ENCODE peak calls at places on chromosomes 13 and 19, in seven cellular contexts. E, P, N, R, Y, O and D are unnamed samples.

GRCh38 chr19:12773571-12773970 is 1.8 kb downstream of the HOOK2 start:
- DNase-seq in E (no peak), P (no peak), N (no peak), R (no peak), Y (peak), O (no peak), D (no peak)

GRCh38 chr13:72144625-72145024 is 277.6 kb upstream of the DACH1 start:
- DNase-seq in E (no peak), P (no peak), N (no peak), R (no peak), Y (no peak), O (no peak), D (no peak)

GRCh38 chr13:41694902-41695301 is 237.6 kb downstream of the RGCC start:
- DNase-seq in E (no peak), P (no peak), N (no peak), R (peak), Y (peak), O (no peak), D (peak)

GRCh38 chr19:10450853-10451609 is 30.7 kb downstream of the PDE4A start:
- DNase-seq in E (no peak), P (no peak), N (no peak), R (no peak), Y (no peak), O (no peak), D (no peak)

GRCh38 chr13:106981050-106981449 is 413.1 kb upstream of the ARGLU1 start:
- DNase-seq in E (no peak), P (no peak), N (no peak), R (no peak), Y (no peak), O (no peak), D (no peak)

GRCh38 chr19:5985098-5985783 is 7.3 kb upstream of the RANBP3 start:
- DNase-seq in E (no peak), P (no peak), N (no peak), R (peak), Y (no peak), O (no peak), D (peak)

GRCh38 chr13:110403315-110403714 is 96.2 kb downstream of the COL4A2 start:
- DNase-seq in E (no peak), P (no peak), N (no peak), R (no peak), Y (no peak), O (no peak), D (no peak)

GRCh38 chr19:35995655-35995993 is 636 bp downstream of the SDHAF1 start:
- DNase-seq in E (no peak), P (peak), N (no peak), R (no peak), Y (no peak), O (no peak), D (peak)

GRCh38 chr19:860481-861098 is 1.1 kb downstream of the CFD start:
- DNase-seq in E (peak), P (peak), N (peak), R (no peak), Y (no peak), O (no peak), D (no peak)

GRCh38 chr19:49710372-49710951 is 19.5 kb downstream of the CPT1C start:
- DNase-seq in E (no peak), P (no peak), N (no peak), R (peak), Y (no peak), O (no peak), D (peak)

GRCh38 chr13:80296638-80297037 is 44.3 kb downstream of the SPRY2 start:
- DNase-seq in E (no peak), P (no peak), N (no peak), R (no peak), Y (no peak), O (no peak), D (no peak)

GRCh38 chr13:35965226-35965927 is 165.8 kb downstream of the DCLK1 start:
- DNase-seq in E (no peak), P (no peak), N (no peak), R (no peak), Y (no peak), O (no peak), D (no peak)

GRCh38 chr19:1774999-1775772 is 21.9 kb downstream of the ONECUT3 start:
- DNase-seq in E (no peak), P (no peak), N (no peak), R (no peak), Y (no peak), O (no peak), D (peak)

GRCh38 chr13:28522871-28523270 is 27.9 kb upstream of the FLT1 start:
- DNase-seq in E (no peak), P (no peak), N (no peak), R (no peak), Y (no peak), O (no peak), D (no peak)

GRCh38 chr19:54430306-54431254 is 15.3 kb downstream of the TTYH1 start:
- DNase-seq in E (no peak), P (peak), N (peak), R (no peak), Y (no peak), O (no peak), D (peak)

GRCh38 chr19:55259540-55260210 is 858 bp upstream of the PPP6R1 start:
- DNase-seq in E (no peak), P (peak), N (no peak), R (no peak), Y (no peak), O (no peak), D (no peak)

GRCh38 chr19:39827216-39827615 is 6.7 kb downstream of the DYRK1B start:
- DNase-seq in E (no peak), P (no peak), N (no peak), R (no peak), Y (no peak), O (no peak), D (no peak)

GRCh38 chr19:1651548-1652394 is 644 bp downstream of the TCF3 start:
- DNase-seq in E (no peak), P (peak), N (peak), R (no peak), Y (no peak), O (no peak), D (no peak)

GRCh38 chr19:46748325-46749109 is 2.3 kb upstream of the STRN4 start:
- DNase-seq in E (peak), P (peak), N (peak), R (no peak), Y (no peak), O (no peak), D (peak)

GRCh38 chr19:45179063-45179847 is 671 bp downstream of the BLOC1S3 start:
- DNase-seq in E (no peak), P (peak), N (no peak), R (no peak), Y (no peak), O (no peak), D (no peak)

GRCh38 chr19:46704379-46705076 is 12.4 kb downstream of the PRKD2 start:
- DNase-seq in E (peak), P (peak), N (peak), R (no peak), Y (no peak), O (no peak), D (peak)

GRCh38 chr19:18815673-18816072 is 16.1 kb upstream of the UPF1 start:
- DNase-seq in E (no peak), P (no peak), N (no peak), R (no peak), Y (no peak), O (no peak), D (no peak)

GRCh38 chr19:32178401-32178800 is 167.0 kb upstream of the ZNF507 start:
- DNase-seq in E (no peak), P (no peak), N (no peak), R (no peak), Y (no peak), O (no peak), D (no peak)

GRCh38 chr19:38148337-38148736 is 75.7 kb downstream of the DPF1 start:
- DNase-seq in E (no peak), P (no peak), N (no peak), R (no peak), Y (no peak), O (no peak), D (no peak)

GRCh38 chr13:57557979-57558529 is 73.5 kb upstream of the PCDH17 start:
- DNase-seq in E (no peak), P (no peak), N (no peak), R (no peak), Y (no peak), O (no peak), D (no peak)

GRCh38 chr19:33467851-33468250 is 53.7 kb downstream of the PEPD start:
- DNase-seq in E (no peak), P (no peak), N (no peak), R (no peak), Y (no peak), O (no peak), D (no peak)

GRCh38 chr13:20716951-20717350 is 13.5 kb downstream of the IL17D start:
- DNase-seq in E (no peak), P (no peak), N (no peak), R (no peak), Y (no peak), O (no peak), D (no peak)

GRCh38 chr19:30692517-30692870 is 320.3 kb downstream of the ZNF536 start:
- DNase-seq in E (no peak), P (no peak), N (no peak), R (no peak), Y (no peak), O (no peak), D (no peak)

GRCh38 chr13:110445722-110446569 is 115.6 kb downstream of the RAB20 start:
- DNase-seq in E (no peak), P (no peak), N (no peak), R (peak), Y (no peak), O (no peak), D (no peak)

GRCh38 chr13:20637811-20638210 is 65.7 kb upstream of the IL17D start:
- DNase-seq in E (no peak), P (no peak), N (no peak), R (no peak), Y (no peak), O (no peak), D (no peak)

GRCh38 chr13:52387721-52388120 is 18.3 kb downstream of the THSD1 start:
- DNase-seq in E (no peak), P (no peak), N (no peak), R (no peak), Y (no peak), O (no peak), D (no peak)

GRCh38 chr19:10784257-10784656 is 51.8 kb downstream of the TMED1 start:
- DNase-seq in E (no peak), P (peak), N (no peak), R (no peak), Y (no peak), O (no peak), D (no peak)

GRCh38 chr19:48639483-48640375 is 2.5 kb upstream of the DBP start:
- DNase-seq in E (no peak), P (no peak), N (no peak), R (no peak), Y (no peak), O (no peak), D (no peak)